ENCODE peak calls at places on chromosomes 1 and 21, in eight cellular contexts. H, L, D, W, U, O, Q and B are unnamed samples.

GRCh38 chr1:45306319-45306718 is 20.4 kb upstream of the HPDL start:
- DNase-seq in W (no peak), O (peak; percentile 25), D (no peak), U (no peak), H (peak; percentile 87), Q (no peak), L (no peak), B (no peak)

GRCh38 chr1:116334015-116334547 is 39.0 kb upstream of the ATP1A1 start:
- DNase-seq in U (peak; percentile 74), O (peak; percentile 49), Q (peak; percentile 89), H (no peak), W (no peak), D (peak; percentile 75), L (no peak), B (peak; percentile 47)

GRCh38 chr1:159900086-159900680 is at the start of gene CFAP45:
- DNase-seq in Q (peak; percentile 94), D (peak; percentile 77), L (no peak), U (peak; percentile 86), H (peak; percentile 57), O (peak; percentile 76), W (no peak), B (no peak)

GRCh38 chr1:153352523-153352922 is 3.9 kb upstream of the PGLYRP4 start:
- DNase-seq in D (peak; percentile 73), Q (peak; percentile 61), H (peak; percentile 72), U (peak; percentile 61), W (peak; percentile 77), O (peak; percentile 54), L (no peak), B (no peak)

GRCh38 chr1:150227228-150227627 is 8.7 kb downstream of the ANP32E start:
- DNase-seq in Q (no peak), O (no peak), W (no peak), D (no peak), H (no peak), U (no peak), L (no peak), B (no peak)

GRCh38 chr21:43585924-43586411 is 73.3 kb downstream of the HSF2BP start:
- DNase-seq in H (no peak), U (peak; percentile 99), D (peak; percentile 98), W (peak; percentile 78), L (peak; percentile 100), O (peak; percentile 99), Q (peak; percentile 98), B (peak; percentile 99)

GRCh38 chr1:12159826-12160225 is 7.0 kb upstream of the TNFRSF1B start:
- DNase-seq in L (no peak), W (no peak), O (no peak), Q (peak; percentile 67), U (no peak), H (no peak), D (no peak), B (no peak)

GRCh38 chr1:153985984-153986761 is at the start of gene RAB13:
- DNase-seq in D (peak; percentile 86), U (peak; percentile 85), Q (peak; percentile 66), L (no peak), O (peak; percentile 86), W (peak; percentile 94), H (peak; percentile 48), B (no peak)

GRCh38 chr1:64550505-64550904 is 80.6 kb downstream of the CACHD1 start:
- DNase-seq in Q (no peak), O (no peak), H (no peak), L (no peak), D (no peak), W (no peak), U (no peak), B (no peak)

GRCh38 chr1:11704691-11705475 is 13.4 kb downstream of the DRAXIN start:
- DNase-seq in L (no peak), H (no peak), U (no peak), W (no peak), O (no peak), Q (no peak), D (no peak), B (no peak)

GRCh38 chr1:211737115-211738035 is 62.0 kb upstream of the NEK2 start:
- DNase-seq in O (no peak), U (no peak), L (no peak), H (no peak), D (no peak), Q (no peak), W (no peak), B (no peak)

GRCh38 chr1:230176871-230177411 is 109.9 kb downstream of the GALNT2 start:
- DNase-seq in D (peak; percentile 59), H (no peak), O (peak; percentile 40), W (no peak), L (no peak), Q (no peak), U (no peak), B (no peak)

GRCh38 chr1:228782662-228783414 is 47.6 kb downstream of the RHOU start:
- DNase-seq in O (no peak), W (peak; percentile 28), H (no peak), L (no peak), D (peak; percentile 34), U (no peak), Q (no peak), B (peak; percentile 37)

GRCh38 chr1:41109316-41110263 is 88.1 kb upstream of the SLFNL1 start:
- DNase-seq in L (peak; percentile 85), H (no peak), D (peak; percentile 96), O (peak; percentile 95), U (peak; percentile 95), W (peak; percentile 38), Q (peak; percentile 92), B (peak; percentile 91)

GRCh38 chr1:30197616-30197934 is 525.8 kb downstream of the MATN1 start:
- DNase-seq in H (no peak), U (no peak), L (no peak), W (no peak), D (peak; percentile 62), Q (no peak), O (no peak), B (no peak)

GRCh38 chr1:56157477-56157876 is 421.9 kb downstream of the PLPP3 start:
- DNase-seq in W (no peak), Q (no peak), L (no peak), U (no peak), H (peak; percentile 55), O (no peak), D (no peak), B (no peak)

GRCh38 chr1:95451054-95451453 is 217.0 kb downstream of the RWDD3 start:
- DNase-seq in D (no peak), L (no peak), Q (no peak), U (no peak), O (no peak), W (no peak), H (peak; percentile 3), B (no peak)

GRCh38 chr1:174114788-174115448 is 44.4 kb upstream of the RABGAP1L start:
- DNase-seq in W (peak; percentile 51), L (peak; percentile 9), D (peak; percentile 43), H (peak; percentile 64), O (peak; percentile 48), Q (peak; percentile 51), U (peak; percentile 36), B (peak; percentile 36)

GRCh38 chr1:235059221-235059620 is 69.4 kb downstream of the TOMM20 start:
- DNase-seq in D (no peak), Q (no peak), O (no peak), H (no peak), W (no peak), L (no peak), U (no peak), B (no peak)

GRCh38 chr1:181043025-181043880 is 9.5 kb downstream of the MR1 start:
- DNase-seq in D (peak; percentile 31), Q (peak; percentile 73), W (no peak), H (no peak), U (no peak), L (no peak), O (no peak), B (no peak)

GRCh38 chr1:156291226-156292061 is 4.0 kb downstream of the GLMP start:
- DNase-seq in W (peak; percentile 26), O (peak; percentile 89), U (peak; percentile 81), H (no peak), Q (no peak), D (peak; percentile 81), L (no peak), B (no peak)

GRCh38 chr1:20190256-20190655 is 3.9 kb upstream of the PLA2G2C start:
- DNase-seq in U (no peak), O (no peak), Q (no peak), H (no peak), W (no peak), L (no peak), D (no peak), B (no peak)

GRCh38 chr1:224696891-224697765 is 81.0 kb downstream of the CNIH3 start:
- DNase-seq in H (peak; percentile 7), U (peak; percentile 76), D (peak; percentile 77), O (no peak), L (peak; percentile 42), W (no peak), Q (no peak), B (peak; percentile 20)

DNA sequence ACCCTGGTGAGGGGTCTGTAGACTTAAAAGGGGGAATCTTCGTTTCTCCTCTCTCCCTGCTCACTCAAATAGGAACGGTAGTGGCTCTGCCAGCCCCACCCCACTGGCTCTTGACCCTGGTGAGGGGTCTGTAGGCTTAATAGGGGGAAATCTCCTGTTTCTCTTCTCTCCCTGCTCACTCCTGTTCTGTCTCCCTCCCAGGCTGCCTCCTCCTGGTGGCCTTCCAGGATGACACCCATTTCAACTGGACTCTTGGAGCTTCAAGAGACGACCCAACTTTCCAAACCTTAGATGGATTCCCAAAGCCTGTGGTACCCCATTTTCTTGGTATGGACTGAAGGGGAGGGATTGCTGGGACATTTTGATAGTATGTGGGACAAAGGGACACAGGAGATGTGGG is 1.4 kb upstream of the EPHB2 start:
- DNase-seq in L (no peak), D (no peak), O (no peak), W (peak; percentile 44), Q (no peak), U (no peak), H (no peak), B (no peak)
- TF ChIP-seq CTCF in L (peak; percentile 41), D (no peak), O (peak; percentile 33), W (peak; percentile 17), Q (peak; percentile 35), U (peak; percentile 40), H (peak; percentile 9), B (peak; percentile 52)

GRCh38 chr1:31715873-31716220 is 12.0 kb upstream of the COL16A1 start:
- DNase-seq in Q (no peak), H (no peak), W (no peak), U (no peak), D (no peak), L (no peak), O (peak; percentile 18), B (no peak)
- H3K4me3 ChIP-seq in Q (peak overlapping the region; percentile 59), H (no peak overlapping the region), W (peak overlapping the region; percentile 49), U (no peak overlapping the region), D (no peak overlapping the region), L (no peak overlapping the region), O (no peak overlapping the region), B (no peak overlapping the region)

GRCh38 chr21:33078907-33079582 is 9.1 kb downstream of the OLIG1 start:
- DNase-seq in H (peak; percentile 89), U (peak; percentile 69), W (peak; percentile 36), Q (peak; percentile 42), D (peak; percentile 53), L (peak; percentile 75), O (no peak), B (peak; percentile 84)
- TF ChIP-seq CTCF in H (peak; percentile 13), U (no peak), W (no peak), Q (no peak), D (no peak), L (no peak), O (no peak), B (peak; percentile 24)

DNA sequence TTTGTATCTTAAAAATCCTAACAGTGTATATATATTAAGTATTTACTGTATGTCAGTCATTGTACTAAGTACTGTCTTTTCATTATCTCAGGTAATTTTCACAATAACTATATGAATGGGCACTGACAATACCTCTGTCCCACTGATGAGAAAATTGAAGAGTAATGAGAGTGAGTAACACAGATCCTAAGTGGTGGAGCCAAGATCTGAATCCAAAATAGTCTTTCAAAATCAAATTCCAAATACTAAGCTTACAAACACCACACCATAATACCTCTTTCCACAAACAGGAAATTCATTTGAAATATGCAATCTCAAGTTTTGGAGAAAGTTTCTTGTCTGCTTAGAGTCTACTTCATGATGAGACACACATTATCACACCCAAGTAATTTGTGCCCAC is 105.9 kb upstream of the EDEM3 start:
- DNase-seq in O (no peak), L (no peak), U (no peak), D (no peak), H (no peak), W (no peak), Q (no peak), B (no peak)
- H3K4me3 ChIP-seq in O (no peak overlapping the region), L (no peak overlapping the region), U (no peak overlapping the region), D (no peak overlapping the region), H (no peak overlapping the region), W (no peak overlapping the region), Q (no peak overlapping the region), B (no peak overlapping the region)